ENCODE peak calls at places on chromosomes 3 and 15, in seven cellular contexts. Q is GM12891, U is breast epithelium, X is heart left ventricle, G is HCT116, I is vagina, H is H54. M is an unnamed sample.

GRCh38 chr3:20326537-20326936 is 140.5 kb upstream of the SGO1 start:
- DNase-seq in Q (no peak), U (no peak), X (no peak), G (no peak), I (no peak), H (no peak), M (no peak)

GRCh38 chr3:184805351-184806038 is 6.5 kb upstream of the VPS8 start:
- DNase-seq in Q (no peak), U (no peak), X (no peak), G (no peak), I (no peak), H (no peak), M (peak)

GRCh38 chr15:66653852-66654251 is 48.2 kb upstream of the SMAD6 start:
- DNase-seq in Q (no peak), U (no peak), X (no peak), G (no peak), I (no peak), H (no peak), M (no peak)

GRCh38 chr15:97903560-97904195 is 56.8 kb upstream of the ARRDC4 start:
- DNase-seq in Q (no peak), U (no peak), X (no peak), G (no peak), I (no peak), H (no peak), M (no peak)

GRCh38 chr3:184503647-184504046 is 57.9 kb upstream of the EPHB3 start:
- DNase-seq in Q (no peak), U (no peak), X (no peak), G (no peak), I (no peak), H (no peak), M (no peak)

GRCh38 chr3:16883057-16883725 is 1.6 kb upstream of the PLCL2 start:
- DNase-seq in Q (no peak), U (no peak), X (peak), G (no peak), I (no peak), H (no peak), M (no peak)

GRCh38 chr15:31975446-31976229 is 54.7 kb upstream of the CHRNA7 start:
- DNase-seq in Q (no peak), U (no peak), X (no peak), G (no peak), I (no peak), H (no peak), M (peak)

GRCh38 chr3:71641669-71642068 is 58.1 kb upstream of the FOXP1 start:
- DNase-seq in Q (no peak), U (no peak), X (no peak), G (peak), I (no peak), H (peak), M (peak)

GRCh38 chr3:160331127-160331937 is 67.7 kb downstream of the IFT80 start:
- DNase-seq in Q (no peak), U (no peak), X (no peak), G (peak), I (no peak), H (no peak), M (peak)

GRCh38 chr3:113084777-113085176 is 94.0 kb downstream of the GTPBP8 start:
- DNase-seq in Q (no peak), U (peak), X (peak), G (no peak), I (peak), H (no peak), M (no peak)

DNA sequence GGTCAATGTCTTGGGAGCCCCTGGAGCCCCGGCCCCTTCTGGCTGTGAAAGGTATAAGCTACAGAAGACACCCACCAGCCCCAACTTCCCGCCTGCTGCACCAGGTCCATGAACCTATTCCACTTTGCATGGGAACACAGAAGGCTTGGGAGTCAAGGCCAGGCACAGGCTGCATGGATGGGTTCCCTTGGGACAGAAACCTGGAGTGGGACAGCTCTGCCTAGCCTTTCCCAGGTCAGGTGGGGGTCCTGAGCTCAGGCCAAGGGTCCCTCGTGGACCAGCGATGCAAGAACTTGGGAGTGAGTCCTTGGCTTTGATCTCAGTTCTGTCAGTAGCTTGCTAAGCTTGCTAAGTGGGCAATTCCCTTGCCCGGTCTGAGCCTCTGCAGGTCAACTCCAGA is 25.0 kb downstream of the TKT start:
- DNase-seq in Q (no peak), U (no peak), X (no peak), G (no peak), I (no peak), H (no peak), M (no peak)
- TF ChIP-seq POLR2A in Q (no peak), U (no peak), X (no peak), G (no peak), I (no peak), H (no peak), M (no peak)

GRCh38 chr3:166860217-166860616 is 519.9 kb downstream of the ZBBX start:
- DNase-seq in Q (no peak), U (no peak), X (no peak), G (no peak), I (no peak), H (no peak), M (no peak)

DNA sequence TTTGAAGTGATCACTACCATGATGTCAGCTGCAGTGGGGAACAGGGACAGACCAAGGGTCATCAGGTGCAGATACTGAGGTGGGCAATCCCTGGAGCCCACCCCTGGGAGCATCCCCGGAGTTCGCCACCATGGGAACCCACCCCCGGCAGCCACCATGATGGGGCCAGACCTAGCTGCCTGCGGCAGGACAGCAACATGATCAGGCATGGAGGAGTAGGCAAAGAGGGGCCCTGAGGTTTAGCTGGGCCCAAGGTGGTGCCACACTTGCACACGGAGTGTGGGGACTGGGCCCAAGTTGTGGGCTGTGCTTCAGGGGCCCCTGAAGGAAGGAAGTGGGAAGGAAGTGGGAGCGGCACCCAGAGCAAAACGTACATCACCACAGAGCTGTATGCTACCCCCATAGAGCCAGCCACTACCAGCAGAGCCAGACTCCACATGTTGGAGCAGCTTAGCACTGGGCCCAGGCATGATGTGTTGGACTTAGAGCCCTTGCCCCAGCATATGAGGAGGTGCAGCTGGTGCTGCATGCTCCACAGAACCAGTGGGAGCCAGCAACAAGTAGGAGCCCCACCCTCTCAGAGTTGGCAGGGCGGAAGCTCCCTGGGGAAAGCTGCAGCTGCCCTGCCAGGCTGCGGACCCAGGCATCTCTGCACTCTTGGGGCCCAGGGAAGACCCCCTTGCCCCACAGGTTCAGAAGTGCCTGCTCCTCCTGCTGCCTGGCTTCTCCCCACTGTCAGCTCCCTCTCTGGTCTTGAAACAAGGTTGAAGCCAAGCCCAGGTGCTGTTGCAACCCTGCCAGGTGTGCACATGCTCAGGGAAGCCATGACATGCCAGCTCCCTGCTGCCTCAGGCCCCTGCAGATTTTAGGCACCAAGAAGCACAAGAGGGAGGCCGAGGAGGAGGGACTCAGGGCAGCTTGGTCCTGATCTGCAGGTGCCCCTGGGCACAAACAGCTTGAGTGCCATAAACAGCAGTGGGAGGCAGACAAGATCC is 515.3 kb downstream of the ZBBX start:
- DNase-seq in Q (no peak), U (no peak), X (no peak), G (no peak), I (peak), H (no peak), M (no peak)
- TF ChIP-seq POLR2A in Q (no peak), U (no peak), X (no peak), G (no peak), I (no peak), H (no peak), M (no peak)

GRCh38 chr3:128237348-128238099 is 84.2 kb downstream of the EEFSEC start:
- DNase-seq in Q (no peak), U (no peak), X (no peak), G (no peak), I (peak), H (no peak), M (no peak)

GRCh38 chr3:128239304-128239703 is 86.0 kb downstream of the EEFSEC start:
- DNase-seq in Q (no peak), U (no peak), X (no peak), G (no peak), I (no peak), H (no peak), M (no peak)

GRCh38 chr3:128236667-128237066 is 83.4 kb downstream of the EEFSEC start:
- DNase-seq in Q (no peak), U (no peak), X (no peak), G (no peak), I (peak), H (no peak), M (no peak)

GRCh38 chr3:128240232-128240631 is 87.0 kb downstream of the EEFSEC start:
- DNase-seq in Q (no peak), U (no peak), X (no peak), G (no peak), I (no peak), H (no peak), M (no peak)

GRCh38 chr3:128238100-128238459 is 84.8 kb downstream of the EEFSEC start:
- DNase-seq in Q (no peak), U (no peak), X (no peak), G (no peak), I (peak), H (no peak), M (no peak)
- TF ChIP-seq POLR2A in Q (no peak), U (no peak), X (no peak), G (no peak), I (no peak), H (no peak), M (no peak)

GRCh38 chr3:151015762-151016161 is 43.2 kb upstream of the CLRN1 start:
- DNase-seq in Q (no peak), U (no peak), X (no peak), G (no peak), I (no peak), H (no peak), M (no peak)

GRCh38 chr3:151011427-151011826 is 38.9 kb upstream of the CLRN1 start:
- DNase-seq in Q (no peak), U (no peak), X (no peak), G (no peak), I (no peak), H (no peak), M (no peak)

GRCh38 chr3:151009981-151010380 is 37.5 kb upstream of the CLRN1 start:
- DNase-seq in Q (no peak), U (no peak), X (no peak), G (no peak), I (no peak), H (no peak), M (no peak)

GRCh38 chr3:151014619-151015018 is 42.1 kb upstream of the CLRN1 start:
- DNase-seq in Q (no peak), U (no peak), X (no peak), G (no peak), I (no peak), H (no peak), M (no peak)

GRCh38 chr3:151012753-151013152 is 40.2 kb upstream of the CLRN1 start:
- DNase-seq in Q (no peak), U (no peak), X (no peak), G (no peak), I (no peak), H (no peak), M (no peak)
- TF ChIP-seq POLR2A in Q (no peak), U (no peak), X (no peak), G (no peak), I (no peak), H (no peak), M (no peak)

M was measured in erythroblast.